ENCODE peak calls at places on chromosomes 7 and 10, in seven cellular contexts. V is stimulated activated CD8-positive, alpha-beta memory T cell treated with anti-CD3 and anti-CD28 coated beads, Interleukin-7, amount 100 ng/mL, for 1 hour; I is stimulated activated CD4-positive, alpha-beta T cell treated with anti-CD3 and anti-CD28 coated beads, Interleukin-2, amount 100 ng/mL, for 48 hours; F is DMS 273 treated with DMSO at 0.1 percent for 48 hours; R is RWPE2; T is GM19239; K is psoas muscle. A is an unnamed sample.

GRCh38 chr10:80408198-80409085 is at the start of gene PRXL2A:
- DNase-seq in V (peak), I (peak), F (peak), R (no peak), T (peak), K (peak), A (peak)

GRCh38 chr7:74671573-74671972 is 14.1 kb downstream of the GTF2I start:
- DNase-seq in V (no peak), I (no peak), F (no peak), R (no peak), T (no peak), K (no peak), A (no peak)

GRCh38 chr7:151592868-151593486 is 73.3 kb upstream of the RHEB start:
- DNase-seq in V (no peak), I (no peak), F (no peak), R (no peak), T (no peak), K (no peak), A (no peak)

GRCh38 chr10:14397069-14397468 is 66.3 kb upstream of the FRMD4A start:
- DNase-seq in V (no peak), I (no peak), F (no peak), R (peak), T (no peak), K (peak), A (no peak)

GRCh38 chr7:85289279-85289678 is 102.4 kb upstream of the SEMA3D start:
- DNase-seq in V (no peak), I (no peak), F (no peak), R (no peak), T (no peak), K (no peak), A (no peak)

GRCh38 chr10:50552308-50552707 is 71.4 kb downstream of the SGMS1 start:
- DNase-seq in V (no peak), I (no peak), F (no peak), R (no peak), T (no peak), K (no peak), A (no peak)

GRCh38 chr7:13467111-13467547 is 522.3 kb downstream of the ETV1 start:
- DNase-seq in V (no peak), I (no peak), F (peak), R (no peak), T (no peak), K (no peak), A (no peak)

GRCh38 chr7:21327422-21328191 is 100.3 kb upstream of the SP4 start:
- DNase-seq in V (no peak), I (no peak), F (no peak), R (no peak), T (no peak), K (no peak), A (no peak)

GRCh38 chr7:1314908-1315450 is 82.3 kb downstream of the UNCX start:
- DNase-seq in V (no peak), I (no peak), F (no peak), R (no peak), T (no peak), K (no peak), A (no peak)

A was measured in germinal center.